ENCODE peak calls at places on chromosomes 3 and 15, in seven cellular contexts. One of them, this sample, is unnamed.

GRCh38 chr3:99315896-99316295 is 322.5 kb upstream of the COL8A1 start:
- DNase-seq in Caki2: no peak
- DNase-seq in T-helper 2 cell: no peak
- DNase-seq in NB4: no peak
- DNase-seq in endothelial cell: no peak
- DNase-seq in M059J: peak
- DNase-seq in GM04503: no peak
- DNase-seq in this sample: peak

GRCh38 chr15:41689834-41690233 is 29.6 kb downstream of the MGA start:
- DNase-seq in Caki2: no peak
- DNase-seq in T-helper 2 cell: no peak
- DNase-seq in NB4: peak
- DNase-seq in endothelial cell: no peak
- DNase-seq in M059J: no peak
- DNase-seq in GM04503: no peak
- DNase-seq in this sample: no peak

GRCh38 chr15:96610757-96611156 is 280.3 kb downstream of the NR2F2 start:
- DNase-seq in Caki2: no peak
- DNase-seq in T-helper 2 cell: no peak
- DNase-seq in NB4: no peak
- DNase-seq in endothelial cell: no peak
- DNase-seq in M059J: no peak
- DNase-seq in GM04503: no peak
- DNase-seq in this sample: no peak

GRCh38 chr15:58203537-58203936 is 65.4 kb downstream of the AQP9 start:
- DNase-seq in Caki2: no peak
- DNase-seq in T-helper 2 cell: no peak
- DNase-seq in NB4: no peak
- DNase-seq in endothelial cell: no peak
- DNase-seq in M059J: peak
- DNase-seq in GM04503: peak
- DNase-seq in this sample: no peak

GRCh38 chr15:36469567-36469966 is 109.9 kb upstream of the CDIN1 start:
- DNase-seq in Caki2: no peak
- DNase-seq in T-helper 2 cell: no peak
- DNase-seq in NB4: no peak
- DNase-seq in endothelial cell: no peak
- DNase-seq in M059J: peak
- DNase-seq in GM04503: no peak
- DNase-seq in this sample: no peak

GRCh38 chr3:47612178-47612577 is 33.5 kb upstream of the CSPG5 start:
- DNase-seq in Caki2: peak
- DNase-seq in T-helper 2 cell: no peak
- DNase-seq in NB4: no peak
- DNase-seq in endothelial cell: no peak
- DNase-seq in M059J: peak
- DNase-seq in GM04503: peak
- DNase-seq in this sample: peak

GRCh38 chr3:149575213-149575961 is 82.4 kb downstream of the WWTR1 start:
- DNase-seq in Caki2: peak
- DNase-seq in T-helper 2 cell: peak
- DNase-seq in NB4: peak
- DNase-seq in endothelial cell: no peak
- DNase-seq in M059J: peak
- DNase-seq in GM04503: no peak
- DNase-seq in this sample: peak

GRCh38 chr15:52677593-52677992 is 1.6 kb downstream of the ATOSA start:
- DNase-seq in Caki2: peak
- DNase-seq in T-helper 2 cell: no peak
- DNase-seq in NB4: no peak
- DNase-seq in endothelial cell: no peak
- DNase-seq in M059J: no peak
- DNase-seq in GM04503: no peak
- DNase-seq in this sample: no peak

GRCh38 chr15:63909819-63910437 is 76.2 kb upstream of the HERC1 start:
- DNase-seq in Caki2: no peak
- DNase-seq in T-helper 2 cell: no peak
- DNase-seq in NB4: no peak
- DNase-seq in endothelial cell: no peak
- DNase-seq in M059J: peak
- DNase-seq in GM04503: peak
- DNase-seq in this sample: no peak

GRCh38 chr3:139199421-139200010 is 144.3 kb upstream of the MRPS22 start:
- DNase-seq in Caki2: no peak
- DNase-seq in T-helper 2 cell: peak
- DNase-seq in NB4: peak
- DNase-seq in endothelial cell: no peak
- DNase-seq in M059J: no peak
- DNase-seq in GM04503: no peak
- DNase-seq in this sample: no peak

GRCh38 chr3:134708671-134709070 is 57.8 kb upstream of the KY start:
- DNase-seq in Caki2: no peak
- DNase-seq in T-helper 2 cell: no peak
- DNase-seq in NB4: no peak
- DNase-seq in endothelial cell: no peak
- DNase-seq in M059J: peak
- DNase-seq in GM04503: no peak
- DNase-seq in this sample: peak

GRCh38 chr3:27628029-27628750 is 93.9 kb downstream of the EOMES start:
- DNase-seq in Caki2: no peak
- DNase-seq in T-helper 2 cell: peak
- DNase-seq in NB4: peak
- DNase-seq in endothelial cell: no peak
- DNase-seq in M059J: no peak
- DNase-seq in GM04503: no peak
- DNase-seq in this sample: no peak

GRCh38 chr3:11545186-11545851 is 98.4 kb downstream of the VGLL4 start:
- DNase-seq in Caki2: no peak
- DNase-seq in T-helper 2 cell: no peak
- DNase-seq in NB4: no peak
- DNase-seq in endothelial cell: no peak
- DNase-seq in M059J: no peak
- DNase-seq in GM04503: no peak
- DNase-seq in this sample: no peak

GRCh38 chr3:160478338-160478737 is 28.8 kb upstream of the TRIM59 start:
- DNase-seq in Caki2: no peak
- DNase-seq in T-helper 2 cell: no peak
- DNase-seq in NB4: no peak
- DNase-seq in endothelial cell: no peak
- DNase-seq in M059J: no peak
- DNase-seq in GM04503: no peak
- DNase-seq in this sample: peak